ENCODE peak calls at places on chromosomes 3 and 15, in five cellular contexts. T is CD8-positive, alpha-beta T cell; Q is hepatocyte; A is GM23248; O is keratinocyte. H is an unnamed sample. For H3K27me3, the result is how much of the 10 kb centered on the place peaks cover.

GRCh38 chr15:41546846-41547786 is 3.1 kb upstream of the RPAP1 start:
- DNase-seq in T (no peak), Q (no peak), A (peak), O (no peak), H (no peak)

GRCh38 chr3:175434591-175434990 is 575.5 kb downstream of the NAALADL2 start:
- DNase-seq in T (no peak), Q (no peak), A (no peak), O (no peak), H (no peak)

GRCh38 chr3:135629696-135630408 is 335.7 kb upstream of the PPP2R3A start:
- DNase-seq in T (no peak), Q (no peak), A (no peak), O (no peak), H (no peak)

GRCh38 chr15:35209838-35210237 is 124.7 kb upstream of the NANOGP8 start:
- DNase-seq in T (no peak), Q (peak), A (no peak), O (no peak), H (no peak)

GRCh38 chr15:59197459-59197858 is 9.2 kb upstream of the LDHAL6B start:
- DNase-seq in T (no peak), Q (no peak), A (no peak), O (no peak), H (no peak)

GRCh38 chr15:79922512-79923067 is 25.8 kb upstream of the MTHFS start:
- DNase-seq in T (no peak), Q (no peak), A (no peak), O (no peak), H (no peak)

GRCh38 chr15:34119291-34119690 is 17.4 kb downstream of the PGBD4 start:
- DNase-seq in T (no peak), Q (peak), A (peak), O (no peak), H (no peak)

GRCh38 chr3:193563429-193563828 is 8.7 kb upstream of the ATP13A4 start:
- DNase-seq in T (no peak), Q (peak), A (no peak), O (no peak), H (no peak)

GRCh38 chr3:141388823-141389617 is 20.7 kb downstream of the ZBTB38 start:
- DNase-seq in T (no peak), Q (no peak), A (peak), O (no peak), H (no peak)

GRCh38 chr15:68601206-68602197 is 22.7 kb downstream of the CORO2B start:
- DNase-seq in T (no peak), Q (no peak), A (no peak), O (no peak), H (no peak)

GRCh38 chr3:197202694-197203093 is 95.7 kb downstream of the DLG1 start:
- DNase-seq in T (no peak), Q (no peak), A (no peak), O (no peak), H (no peak)

GRCh38 chr15:44296625-44297524 is 8.4 kb downstream of the GOLM2 start:
- DNase-seq in T (no peak), Q (peak), A (peak), O (no peak), H (no peak)

GRCh38 chr15:74783072-74783807 is 1.4 kb downstream of the CSK start:
- DNase-seq in T (no peak), Q (peak), A (peak), O (no peak), H (no peak)

GRCh38 chr3:152717252-152717651 is 117.7 kb upstream of the P2RY1 start:
- DNase-seq in T (no peak), Q (no peak), A (no peak), O (no peak), H (no peak)

GRCh38 chr3:37521403-37521802 is 340.3 kb upstream of the CTDSPL start:
- DNase-seq in T (no peak), Q (peak), A (no peak), O (no peak), H (no peak)

GRCh38 chr3:128490650-128491070 is 2.3 kb downstream of the GATA2 start:
- DNase-seq in T (no peak), Q (no peak), A (no peak), O (no peak), H (no peak)

GRCh38 chr3:40265181-40265580 is 44.3 kb upstream of the EIF1B start:
- DNase-seq in T (no peak), Q (no peak), A (no peak), O (no peak), H (no peak)

GRCh38 chr15:64247906-64248541 is 85.2 kb upstream of the PPIB start:
- DNase-seq in T (no peak), Q (peak), A (peak), O (peak), H (no peak)

GRCh38 chr3:12758025-12758830 is 831 bp downstream of the TMEM40 start:
- DNase-seq in T (no peak), Q (peak), A (peak), O (no peak), H (no peak)

GRCh38 chr3:64264491-64265109 is 39.3 kb upstream of the PRICKLE2 start:
- DNase-seq in T (no peak), Q (no peak), A (peak), O (no peak), H (no peak)

GRCh38 chr3:141410408-141410807 is 42.1 kb downstream of the ZBTB38 start:
- DNase-seq in T (no peak), Q (no peak), A (peak), O (no peak), H (peak)

GRCh38 chr3:197031315-197032285 is 2.0 kb upstream of the MELTF start:
- DNase-seq in T (no peak), Q (peak), A (peak), O (peak), H (no peak)

GRCh38 chr3:117160176-117160575 is 450.6 kb downstream of the TUSC7 start:
- DNase-seq in T (no peak), Q (no peak), A (no peak), O (no peak), H (no peak)

DNA sequence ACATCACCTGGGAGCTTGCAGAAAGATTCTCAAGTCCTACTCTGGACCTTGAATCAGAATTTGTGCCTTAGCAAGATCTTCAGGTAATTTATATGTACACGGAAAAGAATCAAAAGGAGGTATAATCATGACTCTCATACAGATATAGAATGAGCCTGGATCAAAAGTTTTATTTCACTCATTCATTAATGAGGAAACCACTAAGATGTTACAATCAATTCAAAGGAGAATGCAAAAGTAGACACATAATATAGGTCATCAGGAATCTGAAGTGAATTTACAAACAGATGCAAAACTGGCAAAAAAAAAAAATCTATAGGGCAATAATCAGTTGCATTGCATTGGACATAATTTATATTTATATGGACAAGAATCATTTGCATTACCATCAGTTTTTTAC is 195.4 kb upstream of the TLE3 start:
- DNase-seq in T (no peak), Q (no peak), A (no peak), O (no peak), H (no peak)
- H3K27me3 ChIP-seq in T (under half), Q (under half), A (under half), O (under half), H (under half)

GRCh38 chr15:31261266-31262142 is 65.1 kb upstream of the KLF13 start:
- DNase-seq in T (no peak), Q (no peak), A (no peak), O (no peak), H (no peak)
- H3K27ac ChIP-seq in T (no peak), Q (no peak), A (no peak), O (no peak), H (no peak)

GRCh38 chr3:17928502-17929145 is 186.2 kb upstream of the TBC1D5 start:
- DNase-seq in T (no peak), Q (no peak), A (no peak), O (no peak), H (no peak)
- H3K4me3 ChIP-seq in T (no peak), Q (no peak), A (no peak), O (no peak), H (no peak)

GRCh38 chr3:32454731-32455608 is 47.7 kb downstream of the CMTM6 start:
- DNase-seq in T (no peak), Q (no peak), A (no peak), O (no peak), H (no peak)
- H3K27me3 ChIP-seq in T (under half), Q (under half), A (under half), O (under half), H (under half)

DNA sequence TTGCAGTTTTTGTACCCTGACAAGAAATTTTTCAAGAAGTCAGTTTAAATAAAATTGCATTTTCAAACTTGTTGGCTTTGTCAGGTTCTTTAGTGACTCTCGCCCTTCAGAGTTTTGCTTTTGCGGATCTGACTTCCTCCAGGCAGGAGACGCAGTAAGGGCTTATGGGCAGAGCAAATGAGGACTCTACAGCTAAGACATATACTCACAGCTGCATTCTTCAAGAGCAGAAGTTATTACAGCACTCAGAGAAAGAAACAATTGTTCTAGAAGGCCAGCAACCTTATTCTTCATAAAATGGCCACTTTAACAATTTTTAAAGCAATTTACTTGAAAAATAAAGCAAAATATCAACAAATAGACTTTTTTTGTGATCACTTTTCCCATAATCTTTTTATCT is 438.8 kb upstream of the THRB start:
- DNase-seq in T (no peak), Q (no peak), A (no peak), O (no peak), H (no peak)
- H3K27ac ChIP-seq in T (no peak), Q (no peak), A (no peak), O (no peak), H (no peak)